ENCODE peak calls at places on chromosomes 12 and 14, in seven cellular contexts. L, R, Z, W, H, U and V are unnamed samples.

GRCh38 chr14:20460458-20461229 is 590 bp downstream of the PIP4P1 start:
- DNase-seq in L (peak; percentile 80), R (peak; percentile 87), Z (peak; percentile 31), W (peak; percentile 70), H (peak; percentile 73), U (peak; percentile 61), V (no peak)

GRCh38 chr12:113231275-113232231 is 10.3 kb downstream of the TPCN1 start:
- DNase-seq in L (peak; percentile 87), R (no peak), Z (no peak), W (no peak), H (no peak), U (peak; percentile 54), V (no peak)

GRCh38 chr14:35883677-35884293 is 57.6 kb downstream of the BRMS1L start:
- DNase-seq in L (peak; percentile 59), R (no peak), Z (no peak), W (no peak), H (peak; percentile 49), U (peak; percentile 29), V (peak; percentile 3)

GRCh38 chr14:50064993-50065392 is 51.4 kb downstream of the VCPKMT start:
- DNase-seq in L (no peak), R (peak; percentile 84), Z (no peak), W (peak; percentile 43), H (peak; percentile 72), U (no peak), V (no peak)

GRCh38 chr14:105315941-105316562 is 1.5 kb downstream of the PACS2 start:
- DNase-seq in L (peak; percentile 45), R (no peak), Z (no peak), W (no peak), H (no peak), U (peak; percentile 33), V (no peak)

GRCh38 chr12:110639336-110640178 is 25.6 kb downstream of the TCTN1 start:
- DNase-seq in L (no peak), R (no peak), Z (no peak), W (no peak), H (no peak), U (no peak), V (no peak)

GRCh38 chr12:51911788-51912711 is 4.7 kb downstream of the ACVRL1 start:
- DNase-seq in L (peak; percentile 70), R (no peak), Z (no peak), W (peak; percentile 56), H (no peak), U (no peak), V (no peak)

GRCh38 chr14:48398675-48399282 is 723.4 kb upstream of the MDGA2 start:
- DNase-seq in L (peak; percentile 52), R (no peak), Z (no peak), W (no peak), H (peak; percentile 58), U (no peak), V (no peak)

GRCh38 chr12:116248433-116248832 is 29.1 kb downstream of the MED13L start:
- DNase-seq in L (no peak), R (no peak), Z (no peak), W (no peak), H (no peak), U (no peak), V (no peak)

GRCh38 chr12:127257366-127257935 is 1009.5 kb upstream of the TMEM132C start:
- DNase-seq in L (no peak), R (no peak), Z (no peak), W (no peak), H (no peak), U (no peak), V (no peak)

GRCh38 chr12:12804432-12804886 is 8.7 kb upstream of the DDX47 start:
- DNase-seq in L (no peak), R (no peak), Z (no peak), W (no peak), H (no peak), U (no peak), V (no peak)

GRCh38 chr14:94827711-94828505 is 58.0 kb upstream of the GSC start:
- DNase-seq in L (no peak), R (no peak), Z (no peak), W (no peak), H (no peak), U (no peak), V (no peak)

GRCh38 chr12:124480469-124481256 is 86.7 kb downstream of the NCOR2 start:
- DNase-seq in L (no peak), R (peak; percentile 71), Z (no peak), W (no peak), H (peak; percentile 37), U (peak; percentile 54), V (no peak)

GRCh38 chr14:104262515-104263514 is 124.4 kb downstream of the KIF26A start:
- DNase-seq in L (no peak), R (no peak), Z (no peak), W (no peak), H (no peak), U (peak; percentile 2), V (no peak)

GRCh38 chr14:52286659-52287649 is 19.5 kb downstream of the PTGDR start:
- DNase-seq in L (no peak), R (no peak), Z (no peak), W (no peak), H (no peak), U (no peak), V (no peak)

GRCh38 chr14:95313707-95314106 is 6.0 kb downstream of the CLMN start:
- DNase-seq in L (no peak), R (no peak), Z (no peak), W (peak; percentile 73), H (no peak), U (peak; percentile 69), V (peak; percentile 55)

GRCh38 chr14:94574336-94574735 is 6.9 kb upstream of the SERPINA5 start:
- DNase-seq in L (no peak), R (no peak), Z (no peak), W (no peak), H (no peak), U (peak; percentile 20), V (no peak)

GRCh38 chr12:52229836-52230343 is 3.2 kb upstream of the KRT7 start:
- DNase-seq in L (no peak), R (no peak), Z (no peak), W (no peak), H (no peak), U (no peak), V (no peak)

GRCh38 chr12:124915249-124916236 is 1.1 kb upstream of the UBC start:
- DNase-seq in L (no peak), R (no peak), Z (no peak), W (peak; percentile 60), H (no peak), U (no peak), V (no peak)

GRCh38 chr12:59972941-59973340 is 377.1 kb downstream of the SLC16A7 start:
- DNase-seq in L (no peak), R (no peak), Z (no peak), W (no peak), H (no peak), U (no peak), V (no peak)

GRCh38 chr12:109137055-109137454 is 20.7 kb downstream of the ACACB start:
- DNase-seq in L (no peak), R (no peak), Z (no peak), W (no peak), H (no peak), U (no peak), V (no peak)

GRCh38 chr14:20614038-20614840 is 23.1 kb upstream of the RNASE12 start:
- DNase-seq in L (peak; percentile 80), R (peak; percentile 58), Z (no peak), W (no peak), H (no peak), U (peak; percentile 39), V (no peak)

GRCh38 chr14:42214981-42215491 is 608.4 kb downstream of the LRFN5 start:
- DNase-seq in L (no peak), R (no peak), Z (no peak), W (no peak), H (no peak), U (no peak), V (no peak)

GRCh38 chr12:59844775-59845174 is 248.9 kb downstream of the SLC16A7 start:
- DNase-seq in L (no peak), R (no peak), Z (no peak), W (no peak), H (no peak), U (no peak), V (no peak)

GRCh38 chr14:23605931-23606585 is 27.5 kb upstream of the JPH4 start:
- DNase-seq in L (no peak), R (no peak), Z (no peak), W (no peak), H (no peak), U (no peak), V (no peak)

GRCh38 chr12:89862511-89863331 is 154.1 kb upstream of the ATP2B1 start:
- DNase-seq in L (no peak), R (peak; percentile 79), Z (no peak), W (peak; percentile 36), H (peak; percentile 91), U (no peak), V (no peak)

GRCh38 chr14:103073876-103074698 is 9.9 kb upstream of the LBHD2 start:
- DNase-seq in L (peak; percentile 50), R (no peak), Z (no peak), W (no peak), H (no peak), U (no peak), V (no peak)
- H3K27ac ChIP-seq in L (no peak overlapping the region), R (no peak overlapping the region), Z (no peak overlapping the region), W (peak overlapping the region; percentile 81), H (no peak overlapping the region), U (peak overlapping the region; percentile 13), V (no peak overlapping the region)

GRCh38 chr12:65195387-65196055 is 26.1 kb downstream of the LEMD3 start:
- DNase-seq in L (no peak), R (no peak), Z (no peak), W (no peak), H (no peak), U (no peak), V (no peak)

GRCh38 chr12:65189028-65189718 is 19.8 kb downstream of the LEMD3 start:
- DNase-seq in L (no peak), R (no peak), Z (no peak), W (no peak), H (peak; percentile 59), U (no peak), V (no peak)

GRCh38 chr12:65194949-65195348 is 25.6 kb downstream of the LEMD3 start:
- DNase-seq in L (no peak), R (no peak), Z (no peak), W (no peak), H (no peak), U (no peak), V (no peak)

GRCh38 chr12:65196762-65197567 is 27.6 kb downstream of the LEMD3 start:
- DNase-seq in L (no peak), R (no peak), Z (no peak), W (no peak), H (no peak), U (no peak), V (no peak)

GRCh38 chr12:65192963-65193516 is 23.7 kb downstream of the LEMD3 start:
- DNase-seq in L (no peak), R (no peak), Z (no peak), W (no peak), H (no peak), U (no peak), V (no peak)
- H3K27ac ChIP-seq in L (no peak overlapping the region), R (no peak overlapping the region), Z (no peak overlapping the region), W (no peak overlapping the region), H (no peak overlapping the region), U (no peak overlapping the region), V (no peak overlapping the region)

GRCh38 chr14:100081997-100082625 is 16.9 kb downstream of the EVL start:
- DNase-seq in L (no peak), R (peak; percentile 74), Z (no peak), W (no peak), H (no peak), U (no peak), V (no peak)
- H3K27ac ChIP-seq in L (no peak overlapping the region), R (peak overlapping the region; percentile 70), Z (peak overlapping the region; percentile 32), W (no peak overlapping the region), H (no peak overlapping the region), U (no peak overlapping the region), V (no peak overlapping the region)

GRCh38 chr14:73773441-73774243 is 59.5 kb upstream of the PNMA1 start:
- DNase-seq in L (peak; percentile 36), R (no peak), Z (no peak), W (no peak), H (peak; percentile 17), U (no peak), V (no peak)
- H3K27ac ChIP-seq in L (no peak overlapping the region), R (no peak overlapping the region), Z (no peak overlapping the region), W (no peak overlapping the region), H (peak overlapping the region; percentile 96), U (no peak overlapping the region), V (no peak overlapping the region)